ENCODE peak calls at places on chromosomes 3 and 15, in ten cellular contexts. H is A549; P is mesenchymal stem cell; B is aorta; J is mucosa of descending colon; A is cardiac muscle cell; K is esophagus muscularis mucosa; D is H9; C is CD8-positive, alpha-beta memory T cell; W is ovary. M is an unnamed sample.

GRCh38 chr3:149401926-149402310 is 24.5 kb upstream of the TM4SF1 start:
- DNase-seq in H (peak; percentile 64), P (peak; percentile 47), C (no peak), K (no peak), A (no peak), D (no peak), B (no peak), W (no peak), J (no peak), M (no peak)

GRCh38 chr3:11131371-11131770 is 22.9 kb upstream of the HRH1 start:
- DNase-seq in D (no peak), K (no peak), J (no peak), B (no peak), P (no peak), W (no peak), H (no peak), C (no peak), A (no peak), M (no peak)

GRCh38 chr3:66508461-66508860 is 7.6 kb upstream of the LRIG1 start:
- DNase-seq in P (no peak), B (no peak), C (no peak), D (no peak), K (no peak), W (no peak), H (no peak), J (no peak), A (no peak), M (no peak)

GRCh38 chr3:4723921-4724698 is 231.0 kb downstream of the ITPR1 start:
- DNase-seq in B (no peak), A (no peak), J (no peak), C (no peak), P (no peak), H (no peak), D (no peak), K (no peak), W (no peak), M (peak; percentile 51)

GRCh38 chr3:169836058-169836941 is 23.6 kb upstream of the LRRC34 start:
- DNase-seq in H (no peak), K (no peak), D (no peak), W (no peak), A (no peak), B (no peak), J (no peak), P (no peak), C (no peak), M (no peak)

GRCh38 chr3:185549111-185549510 is 3.3 kb downstream of the LIPH start:
- DNase-seq in B (no peak), J (no peak), W (peak; percentile 56), P (peak; percentile 24), A (no peak), H (peak; percentile 83), D (no peak), C (no peak), K (no peak), M (peak; percentile 80)

GRCh38 chr15:58224068-58224467 is 85.9 kb downstream of the AQP9 start:
- DNase-seq in K (no peak), D (no peak), B (no peak), J (no peak), C (no peak), P (no peak), A (no peak), H (no peak), W (no peak), M (no peak)

GRCh38 chr3:12508316-12508715 is 24.0 kb downstream of the TSEN2 start:
- DNase-seq in C (no peak), W (peak; percentile 73), D (no peak), J (no peak), A (no peak), K (no peak), B (no peak), P (peak; percentile 97), H (peak; percentile 16), M (no peak)

GRCh38 chr3:170869645-170870593 is at the start of gene RPL22L1:
- DNase-seq in A (peak; percentile 96), H (peak; percentile 94), K (peak; percentile 98), C (peak; percentile 93), W (peak; percentile 93), D (peak; percentile 94), J (peak; percentile 96), P (peak; percentile 97), B (peak; percentile 98), M (peak; percentile 97)

GRCh38 chr3:11495948-11496557 is 147.7 kb downstream of the VGLL4 start:
- DNase-seq in C (no peak), W (no peak), A (no peak), B (no peak), P (no peak), J (no peak), H (no peak), D (peak; percentile 65), K (no peak), M (no peak)

GRCh38 chr15:27235161-27235560 is 264.2 kb downstream of the GABRG3 start:
- DNase-seq in B (no peak), J (no peak), H (no peak), W (no peak), A (no peak), K (no peak), D (no peak), C (no peak), P (no peak), M (no peak)

GRCh38 chr3:159872374-159873109 is 116.1 kb upstream of the IL12A start:
- DNase-seq in B (no peak), P (peak; percentile 90), W (no peak), D (no peak), H (peak; percentile 83), J (no peak), K (peak; percentile 55), C (no peak), A (no peak), M (no peak)

GRCh38 chr15:33865416-33865815 is 102.9 kb upstream of the CHRM5 start:
- DNase-seq in D (no peak), H (no peak), B (no peak), C (no peak), A (no peak), P (peak; percentile 55), K (no peak), J (no peak), W (no peak), M (no peak)

GRCh38 chr3:127624074-127624473 is 4.9 kb upstream of the PODXL2 start:
- DNase-seq in P (no peak), C (no peak), W (no peak), D (no peak), H (no peak), K (no peak), A (no peak), J (no peak), B (peak; percentile 25), M (no peak)

GRCh38 chr15:95620934-95621579 is 709.4 kb upstream of the NR2F2 start:
- DNase-seq in W (no peak), P (peak; percentile 80), C (no peak), J (no peak), H (no peak), B (no peak), D (no peak), K (no peak), A (no peak), M (no peak)
- H3K9me3 ChIP-seq in W (no peaks in the 10 kb centered on the region), P (peaks cover 14% of the 10 kb centered on the region), C (no peaks in the 10 kb centered on the region), J (peaks cover 8% of the 10 kb centered on the region), H (no peaks in the 10 kb centered on the region), B (no peaks in the 10 kb centered on the region), D (no peaks in the 10 kb centered on the region), K (no peaks in the 10 kb centered on the region), A (no peaks in the 10 kb centered on the region), M (no peaks in the 10 kb centered on the region)

GRCh38 chr3:183081459-183082183 is 17.7 kb downstream of the MCCC1 start:
- DNase-seq in J (no peak), K (no peak), A (no peak), W (no peak), D (no peak), C (no peak), B (no peak), P (no peak), H (no peak), M (peak; percentile 38)
- H3K9me3 ChIP-seq in J (peaks cover 5% of the 10 kb centered on the region), K (no peaks in the 10 kb centered on the region), A (no peaks in the 10 kb centered on the region), W (no peaks in the 10 kb centered on the region), D (peaks cover 8% of the 10 kb centered on the region), C (no peaks in the 10 kb centered on the region), B (no peaks in the 10 kb centered on the region), P (peaks cover 4% of the 10 kb centered on the region), H (peaks cover 16% of the 10 kb centered on the region), M (no peaks in the 10 kb centered on the region)

DNA sequence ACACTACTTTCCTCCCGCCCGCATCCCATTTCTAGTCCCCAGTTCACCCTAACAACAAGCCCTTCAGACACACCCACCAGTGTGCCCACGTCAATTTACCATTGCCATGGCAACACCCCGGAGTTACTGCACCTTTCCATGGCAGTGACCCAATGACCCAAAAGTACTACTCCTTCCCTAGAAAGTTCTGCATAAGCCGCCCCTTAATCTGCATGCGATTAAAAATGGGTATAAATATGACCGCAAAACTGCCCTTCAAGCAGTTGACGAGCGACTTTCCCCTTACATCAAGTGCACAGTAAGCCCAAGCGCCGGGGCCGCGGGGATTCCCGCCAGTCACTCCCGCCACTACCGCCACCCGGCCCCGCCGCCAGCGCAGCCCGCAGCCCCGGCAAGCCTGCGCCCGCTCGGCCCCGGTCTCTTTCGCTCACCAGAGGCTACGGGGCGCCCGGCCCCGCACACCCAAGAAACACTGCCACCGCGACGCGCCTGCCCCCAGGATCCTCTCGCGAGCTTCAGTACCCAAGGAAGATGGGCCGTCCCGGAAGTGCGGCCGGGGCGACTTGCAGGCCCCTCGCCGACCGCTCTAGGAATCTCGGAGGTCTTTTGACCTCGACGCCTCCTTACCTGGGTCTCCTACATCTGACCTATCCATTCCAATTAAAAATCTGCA is 27.2 kb upstream of the ZNF502 start:
- DNase-seq in A (peak; percentile 87), W (peak; percentile 68), J (peak; percentile 78), C (peak; percentile 44), H (no peak), K (no peak), P (no peak), D (peak; percentile 78), B (peak; percentile 91), M (peak; percentile 83)
- H3K9me3 ChIP-seq in A (no peaks in the 10 kb centered on the region), W (peaks cover 7% of the 10 kb centered on the region), J (peaks cover 27% of the 10 kb centered on the region), C (peaks cover 14% of the 10 kb centered on the region), H (peaks cover 9% of the 10 kb centered on the region), K (no peaks in the 10 kb centered on the region), P (peaks cover 46% of the 10 kb centered on the region), D (peaks cover 22% of the 10 kb centered on the region), B (peaks cover 14% of the 10 kb centered on the region), M (no peaks in the 10 kb centered on the region)

GRCh38 chr3:43046583-43046982 is 59.3 kb downstream of the POMGNT2 start:
- DNase-seq in C (no peak), D (no peak), H (no peak), B (no peak), A (no peak), P (no peak), W (no peak), K (peak; percentile 10), J (no peak), M (no peak)

GRCh38 chr3:43053291-43053690 is 52.6 kb downstream of the POMGNT2 start:
- DNase-seq in D (no peak), W (no peak), J (no peak), K (peak; percentile 7), H (no peak), P (no peak), A (no peak), C (no peak), B (no peak), M (no peak)

GRCh38 chr3:43043793-43044192 is 62.1 kb downstream of the POMGNT2 start:
- DNase-seq in B (no peak), H (no peak), C (no peak), D (no peak), W (no peak), P (no peak), A (no peak), K (no peak), J (no peak), M (no peak)

GRCh38 chr3:43043071-43043766 is 62.7 kb downstream of the POMGNT2 start:
- DNase-seq in P (no peak), K (peak; percentile 81), C (no peak), J (no peak), H (no peak), B (no peak), W (no peak), D (no peak), A (no peak), M (peak; percentile 13)

GRCh38 chr3:43048470-43048869 is 57.4 kb downstream of the POMGNT2 start:
- DNase-seq in J (no peak), W (no peak), D (no peak), H (no peak), A (no peak), P (no peak), B (no peak), K (peak; percentile 45), C (no peak), M (no peak)
- H3K9me3 ChIP-seq in J (peaks cover 54% of the 10 kb centered on the region), W (no peaks in the 10 kb centered on the region), D (peaks cover 24% of the 10 kb centered on the region), H (no peaks in the 10 kb centered on the region), A (no peaks in the 10 kb centered on the region), P (peaks cover 87% of the 10 kb centered on the region), B (peaks cover 13% of the 10 kb centered on the region), K (peaks cover 13% of the 10 kb centered on the region), C (peaks cover 5% of the 10 kb centered on the region), M (no peaks in the 10 kb centered on the region)